ENCODE peak calls at places on chromosomes 2 and 18, in four cellular contexts. K is transverse colon, N is GM12878, A is sigmoid colon. R is an unnamed sample. For H3K4me1, the result is how much of the 10 kb centered on the place peaks cover.

GRCh38 chr2:28545590-28546195 is 49.8 kb downstream of the PLB1 start:
- DNase-seq in K (peak), N (no peak), A (peak), R (no peak)

GRCh38 chr2:11122380-11122779 is 32.9 kb upstream of the SLC66A3 start:
- DNase-seq in K (no peak), N (no peak), A (no peak), R (no peak)

GRCh38 chr2:118179445-118179844 is 91.2 kb downstream of the INSIG2 start:
- DNase-seq in K (no peak), N (no peak), A (no peak), R (no peak)

GRCh38 chr2:201320701-201321100 is 36.4 kb downstream of the FLACC1 start:
- DNase-seq in K (no peak), N (no peak), A (no peak), R (no peak)

GRCh38 chr2:8525582-8526402 is 156.1 kb upstream of the ID2 start:
- DNase-seq in K (peak), N (peak), A (peak), R (no peak)

GRCh38 chr2:234502285-234502918 is 5.5 kb upstream of the ARL4C start:
- DNase-seq in K (no peak), N (no peak), A (no peak), R (no peak)

GRCh38 chr2:161662373-161662772 is 38.2 kb downstream of the SLC4A10 start:
- DNase-seq in K (no peak), N (no peak), A (no peak), R (no peak)

GRCh38 chr18:28039078-28039477 is 137.9 kb downstream of the CDH2 start:
- DNase-seq in K (no peak), N (no peak), A (no peak), R (no peak)

GRCh38 chr2:96859338-96859649 is 1.5 kb upstream of the ANKRD39 start:
- DNase-seq in K (no peak), N (no peak), A (peak), R (peak)

GRCh38 chr2:145091011-145091744 is 571.3 kb upstream of the ZEB2 start:
- DNase-seq in K (no peak), N (no peak), A (no peak), R (no peak)

GRCh38 chr2:112582314-112582746 is 2.1 kb upstream of the CHCHD5 start:
- DNase-seq in K (no peak), N (no peak), A (no peak), R (no peak)

GRCh38 chr2:197107291-197108269 is 181.1 kb upstream of the PGAP1 start:
- DNase-seq in K (peak), N (no peak), A (peak), R (peak)

GRCh38 chr2:46886268-46887027 is 29.2 kb downstream of the MCFD2 start:
- DNase-seq in K (no peak), N (no peak), A (no peak), R (no peak)

GRCh38 chr2:207224391-207224790 is 58.6 kb upstream of the KLF7 start:
- DNase-seq in K (no peak), N (no peak), A (no peak), R (no peak)

GRCh38 chr18:50218432-50219197 is 23.7 kb upstream of the MYO5B start:
- DNase-seq in K (peak), N (peak), A (no peak), R (no peak)

GRCh38 chr18:75218064-75218463 is 7.5 kb downstream of the TSHZ1 start:
- DNase-seq in K (no peak), N (no peak), A (no peak), R (no peak)

GRCh38 chr2:67103161-67103560 is 294.0 kb upstream of the ETAA1 start:
- DNase-seq in K (no peak), N (no peak), A (no peak), R (no peak)

GRCh38 chr2:105104208-105104731 is 66.4 kb downstream of the MRPS9 start:
- DNase-seq in K (no peak), N (no peak), A (no peak), R (no peak)

GRCh38 chr2:133633851-133634250 is 65.6 kb upstream of the NCKAP5 start:
- DNase-seq in K (no peak), N (no peak), A (no peak), R (no peak)

GRCh38 chr2:10078704-10079191 is 1.5 kb downstream of the CYS1 start:
- DNase-seq in K (no peak), N (no peak), A (no peak), R (no peak)

GRCh38 chr2:80506563-80506962 is 202.0 kb upstream of the LRRTM1 start:
- DNase-seq in K (no peak), N (no peak), A (no peak), R (no peak)

GRCh38 chr2:146123714-146124113 is 1603.8 kb upstream of the ZEB2 start:
- DNase-seq in K (no peak), N (no peak), A (no peak), R (no peak)

GRCh38 chr2:227703961-227704360 is 13.9 kb downstream of the SLC19A3 start:
- DNase-seq in K (no peak), N (no peak), A (no peak), R (no peak)

GRCh38 chr2:74917702-74918619 is 40.5 kb upstream of the POLE4 start:
- DNase-seq in K (no peak), N (no peak), A (no peak), R (no peak)

GRCh38 chr2:126399001-126399400 is 257.0 kb upstream of the GYPC start:
- DNase-seq in K (no peak), N (no peak), A (no peak), R (no peak)

GRCh38 chr2:195322324-195322723 is 334.7 kb upstream of the SLC39A10 start:
- DNase-seq in K (peak), N (no peak), A (no peak), R (no peak)

GRCh38 chr2:219688560-219689445 is 61.4 kb downstream of the SLC4A3 start:
- DNase-seq in K (no peak), N (no peak), A (no peak), R (no peak)

GRCh38 chr2:106117882-106118684 is 76.0 kb downstream of the UXS1 start:
- DNase-seq in K (no peak), N (no peak), A (no peak), R (no peak)

GRCh38 chr2:169732075-169732474 is 1.6 kb upstream of the KLHL23 start:
- DNase-seq in K (no peak), N (no peak), A (no peak), R (no peak)

GRCh38 chr2:56348382-56348781 is 164.6 kb downstream of the CCDC85A start:
- DNase-seq in K (no peak), N (peak), A (no peak), R (no peak)

GRCh38 chr2:170525566-170525900 is 189.6 kb upstream of the SP5 start:
- DNase-seq in K (peak), N (no peak), A (peak), R (peak)

GRCh38 chr2:148303166-148303565 is 282.3 kb downstream of the MBD5 start:
- DNase-seq in K (no peak), N (no peak), A (no peak), R (no peak)

GRCh38 chr2:101802329-101802728 is 104.8 kb downstream of the MAP4K4 start:
- DNase-seq in K (peak), N (no peak), A (no peak), R (no peak)
- H3K4me1 ChIP-seq in K (under half), N (under half), A (half or more), R (under half)

GRCh38 chr2:61537590-61538178 is 472 bp downstream of the XPO1 start:
- DNase-seq in K (no peak), N (no peak), A (no peak), R (no peak)

GRCh38 chr2:61535449-61535848 is 2.7 kb downstream of the XPO1 start:
- DNase-seq in K (no peak), N (no peak), A (no peak), R (no peak)

GRCh38 chr2:61538179-61538919 is at the start of gene XPO1:
- DNase-seq in K (peak), N (peak), A (peak), R (peak)

GRCh38 chr2:61536086-61536722 is 2.0 kb downstream of the XPO1 start:
- DNase-seq in K (no peak), N (no peak), A (peak), R (peak)

GRCh38 chr2:61536723-61537581 is 1.2 kb downstream of the XPO1 start:
- DNase-seq in K (peak), N (peak), A (peak), R (peak)
- TF ChIP-seq EP300 in K (no peak), N (no peak), A (peak), R (no peak)

GRCh38 chr2:229339613-229340012 is 68.5 kb upstream of the PID1 start:
- DNase-seq in K (no peak), N (no peak), A (no peak), R (no peak)

GRCh38 chr2:229340086-229340760 is 69.1 kb upstream of the PID1 start:
- DNase-seq in K (no peak), N (no peak), A (no peak), R (no peak)

GRCh38 chr2:229335877-229336346 is 64.8 kb upstream of the PID1 start:
- DNase-seq in K (no peak), N (no peak), A (no peak), R (no peak)

GRCh38 chr2:229330952-229331351 is 59.9 kb upstream of the PID1 start:
- DNase-seq in K (no peak), N (no peak), A (no peak), R (no peak)

DNA sequence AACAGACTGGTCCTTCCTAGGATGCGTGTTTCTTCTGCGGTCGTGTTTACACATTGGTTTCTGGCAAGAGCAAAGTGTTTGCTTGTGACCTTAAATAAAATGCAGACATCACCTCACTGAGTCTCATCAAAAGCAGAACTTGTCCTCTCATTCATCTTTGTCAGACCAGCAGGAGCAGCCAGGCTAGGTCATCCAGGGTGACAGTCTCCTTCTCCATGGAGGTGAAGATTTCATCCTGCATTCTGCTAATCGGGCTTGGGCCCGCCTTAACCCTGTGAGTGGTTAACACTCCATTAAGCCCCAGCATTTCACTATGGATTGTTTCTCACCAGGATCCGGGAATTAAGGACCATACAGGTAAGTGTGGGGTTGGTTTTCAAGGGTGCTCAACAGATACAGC is 64.3 kb upstream of the PID1 start:
- DNase-seq in K (no peak), N (no peak), A (no peak), R (no peak)
- H3K27ac ChIP-seq in K (no peak), N (no peak), A (no peak), R (no peak)

DNA sequence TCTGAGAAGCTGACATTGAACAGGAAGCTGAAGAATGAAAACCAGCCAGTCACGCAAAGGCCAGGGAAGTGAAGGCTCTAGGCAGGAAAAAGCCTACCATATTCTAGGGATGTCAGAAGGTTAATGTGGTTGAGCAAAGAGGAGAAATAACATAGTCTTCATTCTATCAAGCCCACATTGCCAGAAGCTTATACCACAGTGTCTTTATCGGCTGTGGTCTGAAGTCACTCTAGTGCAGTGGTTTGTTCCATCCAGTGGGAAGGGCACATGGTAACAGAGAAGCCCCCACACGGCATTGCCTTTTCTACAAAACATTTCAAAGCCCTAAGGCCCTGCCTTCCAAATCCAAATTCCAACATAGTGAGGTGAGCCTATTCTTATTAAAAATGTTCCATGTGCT is 311.3 kb downstream of the TNS1 start:
- DNase-seq in K (no peak), N (no peak), A (no peak), R (no peak)
- H3K4me1 ChIP-seq in K (under half), N (under half), A (under half), R (under half)

GRCh38 chr2:20578895-20579825 is 71.7 kb downstream of the HS1BP3 start:
- DNase-seq in K (peak), N (peak), A (peak), R (peak)
- TF ChIP-seq EP300 in K (no peak), N (no peak), A (no peak), R (no peak)

GRCh38 chr18:22173928-22174301 is 4.5 kb downstream of the GATA6 start:
- DNase-seq in K (no peak), N (no peak), A (no peak), R (no peak)
- H3K27ac ChIP-seq in K (peak), N (no peak), A (no peak), R (peak)